ENCODE peak calls at places on chromosomes 13 and 19, in four cellular contexts. Y is NCI-H2081 treated with DMSO at 0.1 percent for 48 hours; V is activated CD8-positive, alpha-beta T cell treated with anti-CD3 and anti-CD28 coated beads, Interleukin-2, amount 10 ng/mL, durations not matched to agents 7 days and 5 days; W is EL. I is an unnamed sample.
A peak's percentile ranks its signal among the peaks of the same experiment; 100 is the strongest.

GRCh38 chr19:42275103-42275502 is 6.1 kb downstream of the CIC start:
- DNase-seq in Y (no peak), W (no peak), V (no peak), I (no peak)

GRCh38 chr13:26540319-26540718 is 17.2 kb upstream of the WASF3 start:
- DNase-seq in W (no peak), Y (no peak), V (no peak), I (no peak)

GRCh38 chr19:11814707-11815050 is 606 bp downstream of the ZNF440 start:
- DNase-seq in W (peak; percentile 23), V (no peak), Y (no peak), I (no peak)

GRCh38 chr19:1503089-1503924 is 9.5 kb downstream of the ADAMTSL5 start:
- DNase-seq in V (peak; percentile 76), W (peak; percentile 63), Y (no peak), I (no peak)

GRCh38 chr19:19098084-19098702 is 34.4 kb downstream of the SLC25A42 start:
- DNase-seq in W (no peak), V (no peak), Y (no peak), I (no peak)

GRCh38 chr13:79307866-79308298 is 98.2 kb downstream of the RBM26 start:
- DNase-seq in V (no peak), W (peak; percentile 19), Y (no peak), I (no peak)

GRCh38 chr19:49129238-49129583 is 9.9 kb downstream of the PPFIA3 start:
- DNase-seq in Y (no peak), W (no peak), V (peak; percentile 20), I (no peak)

GRCh38 chr19:5676711-5677110 is 3.6 kb downstream of the MICOS13 start:
- DNase-seq in Y (no peak), W (no peak), V (no peak), I (no peak)

GRCh38 chr19:45668342-45668871 is 386 bp downstream of the GIPR start:
- DNase-seq in V (peak; percentile 38), W (no peak), Y (no peak), I (no peak)

GRCh38 chr13:109720758-109721184 is 65.6 kb downstream of the IRS2 start:
- DNase-seq in W (no peak), Y (no peak), V (no peak), I (peak; percentile 88)

GRCh38 chr19:33390120-33390907 is 16.8 kb downstream of the CEBPG start:
- DNase-seq in W (no peak), V (no peak), Y (no peak), I (no peak)

GRCh38 chr13:53953205-53953604 is 924.6 kb downstream of the OLFM4 start:
- DNase-seq in Y (no peak), W (no peak), V (no peak), I (no peak)

GRCh38 chr19:52599241-52599640 is 29.2 kb downstream of the ZNF701 start:
- DNase-seq in V (no peak), Y (no peak), W (no peak), I (no peak)

GRCh38 chr19:1489463-1489971 is 633 bp downstream of the PCSK4 start:
- DNase-seq in Y (no peak), V (peak; percentile 41), W (no peak), I (no peak)

I was measured in NCI-H748 treated with DMSO at 0.1 percent for 48 hours.